ENCODE peak calls at places on chromosomes 13 and 19, in four cellular contexts. One of them, this sample, is unnamed.

GRCh38 chr19:11191273-11191755 is 6.0 kb downstream of the KANK2 start:
- DNase-seq in K562: peak
- DNase-seq in GM12878: no peak
- DNase-seq in A549: peak
- DNase-seq in this sample: no peak

GRCh38 chr19:5594521-5594950 is 26.8 kb upstream of the TINCR start:
- DNase-seq in A549: no peak
- DNase-seq in K562: no peak
- DNase-seq in GM12878: no peak
- DNase-seq in this sample: peak

GRCh38 chr13:65901723-65902122 is 1328.4 kb downstream of the PCDH9 start:
- DNase-seq in GM12878: no peak
- DNase-seq in A549: no peak
- DNase-seq in K562: no peak
- DNase-seq in this sample: no peak

GRCh38 chr13:39956036-39956435 is 300.6 kb downstream of the COG6 start:
- DNase-seq in A549: no peak
- DNase-seq in GM12878: peak
- DNase-seq in K562: no peak
- DNase-seq in this sample: no peak

GRCh38 chr13:93309886-93310520 is 83.4 kb downstream of the GPC6 start:
- DNase-seq in GM12878: no peak
- DNase-seq in K562: no peak
- DNase-seq in A549: peak
- DNase-seq in this sample: peak

GRCh38 chr13:99981115-99982020 is at the start of gene ZIC2:
- DNase-seq in K562: peak
- DNase-seq in GM12878: no peak
- DNase-seq in A549: peak
- DNase-seq in this sample: no peak

GRCh38 chr19:19485998-19486290 is 29.4 kb downstream of the TSSK6 start:
- DNase-seq in A549: no peak
- DNase-seq in GM12878: no peak
- DNase-seq in K562: no peak
- DNase-seq in this sample: no peak

GRCh38 chr19:44925114-44925891 is 10.9 kb downstream of the APOC1 start:
- DNase-seq in A549: no peak
- DNase-seq in K562: no peak
- DNase-seq in GM12878: no peak
- DNase-seq in this sample: peak

GRCh38 chr19:18399008-18399407 is 1.6 kb upstream of the LRRC25 start:
- DNase-seq in A549: peak
- DNase-seq in GM12878: no peak
- DNase-seq in K562: no peak
- DNase-seq in this sample: no peak

GRCh38 chr13:85286081-85286480 is 513.1 kb downstream of the SLITRK6 start:
- DNase-seq in GM12878: no peak
- DNase-seq in A549: no peak
- DNase-seq in K562: no peak
- DNase-seq in this sample: no peak

GRCh38 chr19:5017235-5017634 is 48.3 kb downstream of the KDM4B start:
- DNase-seq in GM12878: no peak
- DNase-seq in K562: peak
- DNase-seq in A549: peak
- DNase-seq in this sample: no peak

GRCh38 chr19:4388171-4389063 is 11.9 kb downstream of the SH3GL1 start:
- DNase-seq in A549: no peak
- DNase-seq in K562: no peak
- DNase-seq in GM12878: no peak
- DNase-seq in this sample: no peak

GRCh38 chr19:29378126-29378525 is 147.7 kb upstream of the VSTM2B start:
- DNase-seq in A549: no peak
- DNase-seq in GM12878: no peak
- DNase-seq in K562: no peak
- DNase-seq in this sample: no peak

GRCh38 chr13:57716295-57716694 is 84.8 kb downstream of the PCDH17 start:
- DNase-seq in K562: no peak
- DNase-seq in A549: no peak
- DNase-seq in GM12878: no peak
- DNase-seq in this sample: peak

GRCh38 chr19:39645800-39646411 is 9.8 kb upstream of the LGALS16 start:
- DNase-seq in K562: peak
- DNase-seq in GM12878: no peak
- DNase-seq in A549: no peak
- DNase-seq in this sample: peak

GRCh38 chr13:33323766-33324525 is 38.4 kb upstream of the STARD13 start:
- DNase-seq in GM12878: no peak
- DNase-seq in A549: no peak
- DNase-seq in K562: no peak
- DNase-seq in this sample: no peak

GRCh38 chr13:98796191-98796590 is 43.7 kb upstream of the SLC15A1 start:
- DNase-seq in K562: no peak
- DNase-seq in A549: no peak
- DNase-seq in GM12878: no peak
- DNase-seq in this sample: no peak

GRCh38 chr13:99227331-99227900 is 26.8 kb downstream of the UBAC2 start:
- DNase-seq in A549: no peak
- DNase-seq in K562: no peak
- DNase-seq in GM12878: no peak
- DNase-seq in this sample: no peak

GRCh38 chr13:82688400-82688999 is 1193.8 kb downstream of the SLITRK1 start:
- DNase-seq in K562: no peak
- DNase-seq in A549: no peak
- DNase-seq in GM12878: no peak
- DNase-seq in this sample: no peak

GRCh38 chr19:16470911-16471811 is 609 bp downstream of the EPS15L1 start:
- DNase-seq in A549: no peak
- DNase-seq in GM12878: no peak
- DNase-seq in K562: peak
- DNase-seq in this sample: no peak

GRCh38 chr13:46006688-46007452 is 45.7 kb downstream of the ZC3H13 start:
- DNase-seq in K562: no peak
- DNase-seq in A549: no peak
- DNase-seq in GM12878: no peak
- DNase-seq in this sample: no peak

GRCh38 chr13:63435668-63436275 is 2020.1 kb upstream of the PCDH20 start:
- DNase-seq in A549: peak
- DNase-seq in GM12878: no peak
- DNase-seq in K562: no peak
- DNase-seq in this sample: no peak

GRCh38 chr19:30543243-30543945 is 171.2 kb downstream of the ZNF536 start:
- DNase-seq in GM12878: no peak
- DNase-seq in K562: no peak
- DNase-seq in A549: no peak
- DNase-seq in this sample: no peak

GRCh38 chr19:41934849-41935374 is 6.7 kb upstream of the ERFL start:
- DNase-seq in A549: peak
- DNase-seq in GM12878: no peak
- DNase-seq in K562: peak
- DNase-seq in this sample: peak

GRCh38 chr13:21218351-21219043 is 42.0 kb downstream of the MRPL57 start:
- DNase-seq in K562: no peak
- DNase-seq in GM12878: peak
- DNase-seq in A549: no peak
- DNase-seq in this sample: no peak

GRCh38 chr13:41562083-41562482 is 104.7 kb downstream of the RGCC start:
- DNase-seq in GM12878: no peak
- DNase-seq in A549: no peak
- DNase-seq in K562: no peak
- DNase-seq in this sample: no peak

GRCh38 chr13:71864981-71865857 is 1.8 kb downstream of the DACH1 start:
- DNase-seq in A549: no peak
- DNase-seq in GM12878: no peak
- DNase-seq in K562: no peak
- DNase-seq in this sample: no peak

GRCh38 chr19:18756896-18757295 is 34.2 kb downstream of the COMP start:
- DNase-seq in GM12878: no peak
- DNase-seq in A549: no peak
- DNase-seq in K562: no peak
- DNase-seq in this sample: no peak

GRCh38 chr19:48881741-48882657 is 9.8 kb downstream of the PPP1R15A start:
- DNase-seq in GM12878: no peak
- DNase-seq in K562: peak
- DNase-seq in A549: peak
- DNase-seq in this sample: no peak

GRCh38 chr13:97911311-97912138 is 42.0 kb upstream of the IPO5 start:
- DNase-seq in K562: peak
- DNase-seq in A549: peak
- DNase-seq in GM12878: no peak
- DNase-seq in this sample: peak

GRCh38 chr19:4200940-4201542 is 18.6 kb downstream of the ANKRD24 start:
- DNase-seq in A549: no peak
- DNase-seq in K562: no peak
- DNase-seq in GM12878: no peak
- DNase-seq in this sample: no peak

GRCh38 chr13:61410669-61411297 is 4.9 kb downstream of the PCDH20 start:
- DNase-seq in K562: peak
- DNase-seq in GM12878: no peak
- DNase-seq in A549: peak
- DNase-seq in this sample: peak

GRCh38 chr19:3783660-3784584 is 2.3 kb downstream of the MATK start:
- DNase-seq in K562: peak
- DNase-seq in A549: peak
- DNase-seq in GM12878: no peak
- DNase-seq in this sample: peak

GRCh38 chr19:39997595-39998216 is 846 bp downstream of the ZNF546 start:
- DNase-seq in A549: no peak
- DNase-seq in K562: no peak
- DNase-seq in GM12878: no peak
- DNase-seq in this sample: peak

GRCh38 chr19:16886305-16886880 is 2.4 kb upstream of the F2RL3 start:
- DNase-seq in K562: peak
- DNase-seq in GM12878: no peak
- DNase-seq in A549: peak
- DNase-seq in this sample: peak

GRCh38 chr13:34570954-34571353 is 371.1 kb upstream of the NBEA start:
- DNase-seq in K562: no peak
- DNase-seq in A549: no peak
- DNase-seq in GM12878: no peak
- DNase-seq in this sample: no peak

GRCh38 chr19:34135033-34135370 is 37.3 kb upstream of the LSM14A start:
- DNase-seq in A549: no peak
- DNase-seq in K562: no peak
- DNase-seq in GM12878: no peak
- DNase-seq in this sample: no peak
- TF ChIP-seq MYC in A549: no peak
- TF ChIP-seq MYC in K562: no peak
- TF ChIP-seq MYC in GM12878: no peak
- TF ChIP-seq MYC in this sample: no peak

GRCh38 chr13:84239032-84239431 is 356.8 kb upstream of the SLITRK1 start:
- DNase-seq in GM12878: no peak
- DNase-seq in K562: no peak
- DNase-seq in A549: no peak
- DNase-seq in this sample: no peak

DNA sequence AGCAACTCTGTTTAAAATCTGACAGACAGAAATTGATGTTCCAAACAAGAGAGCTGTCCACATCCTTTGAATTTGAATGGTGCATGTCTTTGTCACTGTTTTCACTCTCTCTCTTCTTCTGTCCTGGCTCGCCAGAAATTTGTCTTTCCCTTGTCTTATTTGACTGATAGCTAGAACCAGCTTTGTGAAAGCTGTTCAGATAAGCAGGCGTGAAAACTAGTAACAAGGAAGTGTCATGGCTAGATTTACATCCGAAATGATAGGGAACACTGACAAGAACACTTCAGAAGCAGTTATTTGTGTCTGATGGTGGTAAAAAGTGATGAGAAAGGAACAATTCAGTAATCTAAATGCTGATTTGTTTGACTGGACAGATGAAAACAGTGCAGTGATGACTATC is 354.9 kb upstream of the SLITRK1 start:
- DNase-seq in A549: no peak
- DNase-seq in K562: no peak
- DNase-seq in GM12878: no peak
- DNase-seq in this sample: no peak
- TF ChIP-seq EP300 in A549: no peak
- TF ChIP-seq EP300 in K562: no peak
- TF ChIP-seq EP300 in GM12878: no peak
- TF ChIP-seq EP300 in this sample: no peak

DNA sequence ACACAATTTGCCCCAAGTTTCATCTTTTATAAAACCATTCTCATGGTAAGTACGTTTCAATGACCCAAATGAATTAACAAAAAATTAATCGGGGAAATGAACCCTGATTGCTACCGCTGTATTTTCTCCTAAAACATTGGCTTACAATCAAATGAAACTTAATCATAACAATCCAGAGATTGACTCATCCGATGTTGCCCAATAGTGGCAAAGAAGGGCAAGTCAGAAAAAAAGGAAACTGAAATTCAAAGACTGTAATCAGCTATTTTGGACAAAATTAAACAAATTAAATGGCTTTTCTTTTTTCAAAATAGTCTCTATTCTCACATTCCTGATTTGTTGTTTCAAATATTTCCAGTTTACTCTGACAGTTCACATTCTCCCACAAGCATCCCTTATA is 3.9 kb upstream of the ACOD1 start:
- DNase-seq in GM12878: no peak
- DNase-seq in K562: no peak
- DNase-seq in A549: no peak
- DNase-seq in this sample: no peak
- TF ChIP-seq MYC in GM12878: no peak
- TF ChIP-seq MYC in K562: no peak
- TF ChIP-seq MYC in A549: no peak
- TF ChIP-seq MYC in this sample: no peak

GRCh38 chr13:29846475-29847256 is 3.8 kb downstream of the UBL3 start:
- DNase-seq in A549: no peak
- DNase-seq in GM12878: no peak
- DNase-seq in K562: no peak
- DNase-seq in this sample: no peak

GRCh38 chr13:29845440-29846056 is 4.9 kb downstream of the UBL3 start:
- DNase-seq in K562: peak
- DNase-seq in A549: peak
- DNase-seq in GM12878: no peak
- DNase-seq in this sample: no peak

GRCh38 chr13:29849071-29849541 is 1.3 kb downstream of the UBL3 start:
- DNase-seq in A549: peak
- DNase-seq in K562: peak
- DNase-seq in GM12878: no peak
- DNase-seq in this sample: peak

GRCh38 chr13:29849731-29850212 is 645 bp downstream of the UBL3 start:
- DNase-seq in A549: peak
- DNase-seq in GM12878: no peak
- DNase-seq in K562: peak
- DNase-seq in this sample: peak

GRCh38 chr13:29847501-29847983 is 2.9 kb downstream of the UBL3 start:
- DNase-seq in GM12878: no peak
- DNase-seq in K562: no peak
- DNase-seq in A549: peak
- DNase-seq in this sample: peak
- TF ChIP-seq EP300 in GM12878: no peak
- TF ChIP-seq EP300 in K562: no peak
- TF ChIP-seq EP300 in A549: no peak
- TF ChIP-seq EP300 in this sample: no peak

GRCh38 chr19:7297742-7298141 is 3.5 kb upstream of the INSR start:
- DNase-seq in GM12878: no peak
- DNase-seq in K562: no peak
- DNase-seq in A549: no peak
- DNase-seq in this sample: no peak
- TF ChIP-seq MYC in GM12878: no peak
- TF ChIP-seq MYC in K562: no peak
- TF ChIP-seq MYC in A549: no peak
- TF ChIP-seq MYC in this sample: no peak